ENCODE peak calls at places on chromosomes 5 and 9, in nine cellular contexts. W is lung, T is left ventricle myocardium inferior, L is testis, B is brain microvascular endothelial cell, M is WERI-Rb-1, N is MM.1S, A is upper lobe of right lung, D is OCI-LY7. Z is an unnamed sample.

GRCh38 chr9:18739127-18739526 is 265.2 kb downstream of the ADAMTSL1 start:
- DNase-seq in A (no peak), B (no peak), M (no peak), T (no peak), L (no peak), D (no peak), W (no peak), N (no peak), Z (no peak)

GRCh38 chr5:179549973-179550510 is 312 bp upstream of the RUFY1 start:
- DNase-seq in L (no peak), N (no peak), W (no peak), B (peak; percentile 38), D (peak; percentile 80), A (no peak), T (no peak), M (no peak), Z (peak; percentile 84)

GRCh38 chr5:124057815-124058231 is 545.8 kb downstream of the CSNK1G3 start:
- DNase-seq in W (no peak), B (no peak), L (no peak), D (peak; percentile 21), M (no peak), A (no peak), N (no peak), T (no peak), Z (no peak)

GRCh38 chr9:108086624-108087023 is 597.1 kb upstream of the KLF4 start:
- DNase-seq in M (no peak), D (no peak), L (no peak), T (no peak), W (no peak), A (no peak), N (no peak), B (no peak), Z (no peak)

GRCh38 chr9:94919376-94920098 is 193.0 kb downstream of the AOPEP start:
- DNase-seq in M (no peak), L (no peak), T (no peak), B (no peak), W (no peak), D (no peak), N (no peak), A (peak; percentile 73), Z (peak; percentile 70)

GRCh38 chr5:76742586-76742985 is 26.7 kb downstream of the F2R start:
- DNase-seq in B (peak; percentile 62), M (no peak), W (peak; percentile 19), N (no peak), T (no peak), A (no peak), L (no peak), D (no peak), Z (no peak)

GRCh38 chr9:14271078-14271673 is 42.8 kb downstream of the NFIB start:
- DNase-seq in M (no peak), W (peak; percentile 32), A (no peak), L (peak; percentile 31), T (peak; percentile 74), B (peak; percentile 87), N (no peak), D (no peak), Z (no peak)

GRCh38 chr5:68331202-68332108 is 115.9 kb downstream of the PIK3R1 start:
- DNase-seq in M (no peak), W (no peak), D (no peak), B (peak; percentile 48), A (no peak), T (no peak), L (no peak), N (no peak), Z (no peak)

DNA sequence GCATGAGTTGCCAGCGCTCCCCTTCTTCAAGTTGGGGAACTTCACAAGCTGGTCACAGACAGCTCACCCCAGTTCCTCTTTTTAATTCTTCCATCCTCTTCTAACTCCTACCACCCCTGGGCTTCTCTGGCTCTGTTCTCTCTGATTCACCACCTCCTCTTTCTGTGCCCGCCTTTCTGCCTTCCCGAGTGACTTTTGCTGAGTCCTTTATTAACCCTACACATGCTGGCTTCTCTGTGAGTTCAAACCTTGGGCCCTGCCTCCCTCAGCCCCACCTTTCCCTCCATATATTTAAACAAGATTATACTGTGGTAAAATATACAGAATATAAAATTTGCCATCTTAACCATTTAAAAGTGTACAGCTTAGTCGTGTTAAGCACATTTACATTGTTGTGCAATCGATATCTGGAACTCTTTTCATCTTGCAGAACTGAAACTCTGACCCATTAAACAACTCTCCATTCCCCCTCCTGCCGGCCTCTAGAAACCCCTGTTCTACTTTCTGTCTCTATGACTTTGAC is 32.0 kb downstream of the SLC46A2 start:
- DNase-seq in D (peak; percentile 53), A (no peak), B (no peak), N (no peak), T (no peak), M (no peak), W (no peak), L (no peak), Z (no peak)
- H3K27ac ChIP-seq in D (no peak overlapping the region), A (no peak overlapping the region), B (no peak overlapping the region), N (no peak overlapping the region), T (no peak overlapping the region), M (no peak overlapping the region), W (no peak overlapping the region), L (no peak overlapping the region), Z (peak overlapping the region; percentile 34)

GRCh38 chr9:131008563-131008908 is 438 bp upstream of the LAMC3 start:
- DNase-seq in W (no peak), D (no peak), M (no peak), L (no peak), T (no peak), B (no peak), N (no peak), A (no peak), Z (no peak)
- TF ChIP-seq CTCF in W (no peak), D (no peak), M (no peak), L (no peak), T (no peak), B (no peak), N (no peak), A (no peak), Z (no peak)

GRCh38 chr9:99112750-99113417 is 8.0 kb downstream of the TGFBR1 start:
- DNase-seq in B (no peak), L (no peak), M (no peak), T (no peak), A (no peak), N (peak; percentile 18), W (no peak), D (peak; percentile 72), Z (no peak)

GRCh38 chr9:99108131-99108530 is 3.2 kb downstream of the TGFBR1 start:
- DNase-seq in L (no peak), T (no peak), D (no peak), N (no peak), W (no peak), A (no peak), B (no peak), M (no peak), Z (no peak)

GRCh38 chr9:99113418-99114048 is 8.6 kb downstream of the TGFBR1 start:
- DNase-seq in M (no peak), B (no peak), A (no peak), D (no peak), L (no peak), W (no peak), T (no peak), N (no peak), Z (no peak)

GRCh38 chr9:99106044-99106375 is 1.1 kb downstream of the TGFBR1 start:
- DNase-seq in W (no peak), A (no peak), B (no peak), M (no peak), N (no peak), T (no peak), D (no peak), L (no peak), Z (no peak)

GRCh38 chr9:99109522-99109921 is 4.6 kb downstream of the TGFBR1 start:
- DNase-seq in N (no peak), D (no peak), M (no peak), L (no peak), A (no peak), W (no peak), T (no peak), B (no peak), Z (no peak)
- H3K27ac ChIP-seq in N (no peak overlapping the region), D (no peak overlapping the region), M (no peak overlapping the region), L (no peak overlapping the region), A (peak overlapping the region; percentile 25), W (no peak overlapping the region), T (no peak overlapping the region), B (no peak overlapping the region), Z (no peak overlapping the region)

DNA sequence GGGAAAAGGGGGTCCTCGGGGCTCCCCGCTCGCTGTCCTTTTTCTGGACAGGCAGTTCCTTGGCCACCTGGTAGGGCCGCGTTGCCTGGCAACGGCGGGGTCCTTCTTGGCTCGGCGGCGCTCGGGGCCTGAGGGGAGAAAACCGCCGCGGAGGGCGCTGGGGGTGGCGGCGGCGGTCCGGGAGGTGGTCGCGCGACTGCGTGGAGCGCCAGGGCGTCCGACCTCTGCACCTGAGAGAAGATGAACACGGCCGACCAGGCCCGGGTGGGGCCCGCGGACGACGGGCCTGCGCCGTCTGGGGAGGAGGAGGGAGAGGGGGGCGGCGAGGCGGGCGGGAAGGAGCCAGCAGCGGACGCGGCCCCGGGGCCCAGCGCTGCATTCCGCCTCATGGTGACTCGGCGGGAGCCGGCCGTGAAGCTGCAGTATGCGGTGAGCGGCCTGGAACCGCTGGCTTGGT is at the start of gene GTF3C4:
- DNase-seq in M (peak; percentile 88), W (peak; percentile 87), B (no peak), L (peak; percentile 90), D (peak; percentile 91), T (peak; percentile 84), N (peak; percentile 78), A (peak; percentile 94), Z (peak; percentile 88)
- TF ChIP-seq CTCF in M (no peak), W (no peak), B (no peak), L (no peak), D (no peak), T (no peak), N (no peak), A (no peak), Z (no peak)

DNA sequence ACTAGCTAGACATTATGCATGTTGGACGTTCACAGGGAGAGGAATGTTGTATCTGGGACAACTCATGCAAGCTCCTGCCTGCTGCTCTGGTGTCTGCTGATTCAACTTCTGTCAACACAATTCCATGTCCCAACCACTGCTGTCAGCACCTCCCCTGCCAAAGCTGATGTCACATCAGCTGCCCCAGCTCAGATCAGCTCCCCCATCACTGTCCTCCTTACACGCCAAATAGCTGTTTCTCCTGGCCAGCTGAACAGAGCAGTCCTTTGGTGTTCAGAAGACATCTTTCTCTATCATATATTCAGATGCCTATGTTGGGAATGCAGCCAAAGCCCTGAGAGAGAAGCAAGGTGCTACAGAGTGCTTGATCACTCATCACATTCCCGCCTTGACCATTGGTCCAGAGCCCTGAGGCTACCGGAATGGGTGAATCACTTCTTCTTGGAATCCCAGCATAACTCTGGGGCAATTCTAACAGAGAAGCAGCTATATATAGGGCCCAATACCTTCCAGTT is 223.4 kb downstream of the SEC61B start:
- DNase-seq in T (peak; percentile 78), N (no peak), W (peak; percentile 31), D (no peak), A (no peak), M (no peak), L (no peak), B (peak; percentile 88), Z (no peak)
- H3K27ac ChIP-seq in T (peak overlapping the region; percentile 73), N (no peak overlapping the region), W (peak overlapping the region; percentile 69), D (no peak overlapping the region), A (peak overlapping the region; percentile 55), M (no peak overlapping the region), L (no peak overlapping the region), B (peak overlapping the region; percentile 11), Z (peak overlapping the region; percentile 35)

GRCh38 chr5:176355400-176356178 is 6.0 kb downstream of the KIAA1191 start:
- DNase-seq in N (no peak), D (no peak), B (no peak), L (no peak), T (no peak), A (no peak), W (no peak), M (no peak), Z (no peak)
- TF ChIP-seq CTCF in N (peak; percentile 4), D (no peak), B (peak; percentile 11), L (no peak), T (no peak), A (no peak), W (no peak), M (peak; percentile 30), Z (no peak)

Z was measured in coronary artery.